ENCODE peak calls at places on chromosomes 3 and 15, in five cellular contexts. L, I, W, M and T are unnamed samples.

GRCh38 chr15:93030430-93031102 is 58.4 kb downstream of the RGMA start:
- DNase-seq in L (no peak), I (peak; percentile 68), W (peak; percentile 47), M (peak; percentile 66), T (peak; percentile 84)

GRCh38 chr15:95822946-95823345 is 507.6 kb upstream of the NR2F2 start:
- DNase-seq in L (no peak), I (no peak), W (no peak), M (no peak), T (no peak)

GRCh38 chr15:97728791-97729190 is 231.7 kb upstream of the ARRDC4 start:
- DNase-seq in L (no peak), I (no peak), W (no peak), M (no peak), T (no peak)

GRCh38 chr3:152395764-152396163 is 127.0 kb downstream of the MBNL1 start:
- DNase-seq in L (no peak), I (no peak), W (no peak), M (no peak), T (peak; percentile 18)

GRCh38 chr3:17805461-17805940 is 63.1 kb upstream of the TBC1D5 start:
- DNase-seq in L (no peak), I (no peak), W (no peak), M (no peak), T (no peak)

GRCh38 chr15:101124731-101125558 is 126.9 kb downstream of the CHSY1 start:
- DNase-seq in L (no peak), I (peak; percentile 96), W (no peak), M (no peak), T (no peak)

GRCh38 chr3:195750797-195751520 is 30.2 kb downstream of the MUC20 start:
- DNase-seq in L (no peak), I (no peak), W (no peak), M (no peak), T (no peak)

GRCh38 chr3:142053835-142054234 is 95.5 kb downstream of the TFDP2 start:
- DNase-seq in L (no peak), I (peak; percentile 24), W (no peak), M (no peak), T (no peak)

GRCh38 chr15:96428742-96429141 is 98.2 kb downstream of the NR2F2 start:
- DNase-seq in L (no peak), I (peak; percentile 97), W (no peak), M (no peak), T (no peak)

GRCh38 chr3:9779721-9780450 is 10.1 kb upstream of the CAMK1 start:
- DNase-seq in L (no peak), I (no peak), W (no peak), M (peak; percentile 58), T (no peak)

GRCh38 chr3:37243811-37244748 is 69.7 kb upstream of the LRRFIP2 start:
- DNase-seq in L (no peak), I (peak; percentile 83), W (peak; percentile 11), M (peak; percentile 18), T (peak; percentile 67)

GRCh38 chr15:91192285-91193058 is 92.4 kb downstream of the SV2B start:
- DNase-seq in L (no peak), I (no peak), W (no peak), M (no peak), T (no peak)

GRCh38 chr3:119352235-119352634 is 58.1 kb downstream of the ARHGAP31 start:
- DNase-seq in L (no peak), I (peak; percentile 20), W (peak; percentile 6), M (peak; percentile 34), T (no peak)

GRCh38 chr3:100256724-100257123 is 4.1 kb upstream of the TBC1D23 start:
- DNase-seq in L (no peak), I (peak; percentile 88), W (no peak), M (no peak), T (no peak)

GRCh38 chr3:134330895-134331810 is 43.1 kb downstream of the AMOTL2 start:
- DNase-seq in L (no peak), I (no peak), W (no peak), M (no peak), T (peak; percentile 35)